ENCODE peak calls at places on chromosomes 16 and 17, in seven cellular contexts. One of them, this sample, is unnamed.

GRCh38 chr16:57303021-57303909 is 18.8 kb upstream of the PLLP start:
- DNase-seq in NCI-H345: no peak
- DNase-seq in T-helper 17 cell: no peak
- DNase-seq in H1: no peak
- DNase-seq in BE2C: no peak
- DNase-seq in DMS153: no peak
- DNase-seq in NCI-H2081: no peak
- DNase-seq in this sample: no peak

GRCh38 chr17:57045868-57046671 is 39.0 kb upstream of the AKAP1 start:
- DNase-seq in NCI-H345: no peak
- DNase-seq in T-helper 17 cell: peak; percentile 12
- DNase-seq in H1: no peak
- DNase-seq in BE2C: peak; percentile 8
- DNase-seq in DMS153: no peak
- DNase-seq in NCI-H2081: no peak
- DNase-seq in this sample: no peak

GRCh38 chr17:45144199-45145034 is 3.9 kb upstream of the HEXIM1 start:
- DNase-seq in NCI-H345: no peak
- DNase-seq in T-helper 17 cell: no peak
- DNase-seq in H1: no peak
- DNase-seq in BE2C: no peak
- DNase-seq in DMS153: no peak
- DNase-seq in NCI-H2081: no peak
- DNase-seq in this sample: no peak

GRCh38 chr16:10356870-10357842 is 28.7 kb upstream of the ATF7IP2 start:
- DNase-seq in NCI-H345: no peak
- DNase-seq in T-helper 17 cell: no peak
- DNase-seq in H1: no peak
- DNase-seq in BE2C: no peak
- DNase-seq in DMS153: no peak
- DNase-seq in NCI-H2081: no peak
- DNase-seq in this sample: no peak

GRCh38 chr17:4449736-4450135 is 16.0 kb downstream of the SPNS3 start:
- DNase-seq in NCI-H345: no peak
- DNase-seq in T-helper 17 cell: no peak
- DNase-seq in H1: no peak
- DNase-seq in BE2C: no peak
- DNase-seq in DMS153: no peak
- DNase-seq in NCI-H2081: no peak
- DNase-seq in this sample: no peak

GRCh38 chr17:48066656-48067055 is 18.5 kb downstream of the NFE2L1 start:
- DNase-seq in NCI-H345: no peak
- DNase-seq in T-helper 17 cell: no peak
- DNase-seq in H1: no peak
- DNase-seq in BE2C: no peak
- DNase-seq in DMS153: no peak
- DNase-seq in NCI-H2081: no peak
- DNase-seq in this sample: no peak

GRCh38 chr17:41666336-41666680 is 22.4 kb upstream of the EIF1 start:
- DNase-seq in NCI-H345: peak; percentile 69
- DNase-seq in T-helper 17 cell: peak; percentile 70
- DNase-seq in H1: no peak
- DNase-seq in BE2C: peak; percentile 63
- DNase-seq in DMS153: peak; percentile 70
- DNase-seq in NCI-H2081: peak; percentile 88
- DNase-seq in this sample: peak; percentile 22

GRCh38 chr16:82808036-82808435 is 181.3 kb downstream of the CDH13 start:
- DNase-seq in NCI-H345: no peak
- DNase-seq in T-helper 17 cell: no peak
- DNase-seq in H1: no peak
- DNase-seq in BE2C: no peak
- DNase-seq in DMS153: no peak
- DNase-seq in NCI-H2081: no peak
- DNase-seq in this sample: no peak

GRCh38 chr17:66365204-66365524 is 62.8 kb downstream of the PRKCA start:
- DNase-seq in NCI-H345: no peak
- DNase-seq in T-helper 17 cell: no peak
- DNase-seq in H1: no peak
- DNase-seq in BE2C: no peak
- DNase-seq in DMS153: no peak
- DNase-seq in NCI-H2081: no peak
- DNase-seq in this sample: no peak

GRCh38 chr16:68037820-68038597 is 14.9 kb downstream of the DUS2 start:
- DNase-seq in NCI-H345: no peak
- DNase-seq in T-helper 17 cell: no peak
- DNase-seq in H1: no peak
- DNase-seq in BE2C: no peak
- DNase-seq in DMS153: no peak
- DNase-seq in NCI-H2081: no peak
- DNase-seq in this sample: no peak

GRCh38 chr16:23578096-23578830 is 17.9 kb downstream of the NDUFAB1 start:
- DNase-seq in NCI-H345: no peak
- DNase-seq in T-helper 17 cell: no peak
- DNase-seq in H1: no peak
- DNase-seq in BE2C: no peak
- DNase-seq in DMS153: no peak
- DNase-seq in NCI-H2081: no peak
- DNase-seq in this sample: no peak

GRCh38 chr17:50955667-50956120 is 89.5 kb upstream of the TOB1 start:
- DNase-seq in NCI-H345: no peak
- DNase-seq in T-helper 17 cell: no peak
- DNase-seq in H1: no peak
- DNase-seq in BE2C: peak; percentile 89
- DNase-seq in DMS153: no peak
- DNase-seq in NCI-H2081: no peak
- DNase-seq in this sample: no peak

GRCh38 chr17:4900231-4901107 is 1.1 kb downstream of the C17orf107 start:
- DNase-seq in NCI-H345: no peak
- DNase-seq in T-helper 17 cell: peak; percentile 42
- DNase-seq in H1: no peak
- DNase-seq in BE2C: no peak
- DNase-seq in DMS153: no peak
- DNase-seq in NCI-H2081: no peak
- DNase-seq in this sample: no peak

GRCh38 chr17:74862919-74863318 is 3.2 kb upstream of the GRIN2C start:
- DNase-seq in NCI-H345: no peak
- DNase-seq in T-helper 17 cell: no peak
- DNase-seq in H1: no peak
- DNase-seq in BE2C: no peak
- DNase-seq in DMS153: no peak
- DNase-seq in NCI-H2081: no peak
- DNase-seq in this sample: no peak

GRCh38 chr17:68711858-68712257 is 110.7 kb upstream of the FAM20A start:
- DNase-seq in NCI-H345: no peak
- DNase-seq in T-helper 17 cell: no peak
- DNase-seq in H1: no peak
- DNase-seq in BE2C: no peak
- DNase-seq in DMS153: peak; percentile 68
- DNase-seq in NCI-H2081: no peak
- DNase-seq in this sample: no peak

GRCh38 chr17:80216473-80217456 is 3.4 kb downstream of the SGSH start:
- DNase-seq in NCI-H345: no peak
- DNase-seq in T-helper 17 cell: no peak
- DNase-seq in H1: no peak
- DNase-seq in BE2C: no peak
- DNase-seq in DMS153: no peak
- DNase-seq in NCI-H2081: no peak
- DNase-seq in this sample: no peak

GRCh38 chr17:73188011-73188410 is 4.8 kb upstream of the COG1 start:
- DNase-seq in NCI-H345: no peak
- DNase-seq in T-helper 17 cell: no peak
- DNase-seq in H1: no peak
- DNase-seq in BE2C: no peak
- DNase-seq in DMS153: no peak
- DNase-seq in NCI-H2081: no peak
- DNase-seq in this sample: no peak

This sample was measured in NCI-H446 treated with DMSO at 0.1 percent for 48 hours.